ENCODE peak calls at places on chromosomes 2 and 18, in seven cellular contexts. One of them, this sample, is unnamed.

GRCh38 chr18:44899832-44900231 is 219.1 kb downstream of the SETBP1 start:
- DNase-seq in PC-9: no peak
- DNase-seq in HCT116: no peak
- DNase-seq in OCI-LY7: no peak
- DNase-seq in GM23248: no peak
- DNase-seq in Karpas-422: peak; percentile 58
- DNase-seq in SK-N-SH: no peak
- DNase-seq in this sample: no peak

GRCh38 chr18:59008302-59008974 is 131.2 kb upstream of the SEC11C start:
- DNase-seq in GM23248: peak; percentile 78
- DNase-seq in SK-N-SH: no peak
- DNase-seq in HCT116: peak; percentile 26
- DNase-seq in Karpas-422: no peak
- DNase-seq in OCI-LY7: no peak
- DNase-seq in PC-9: peak; percentile 45
- DNase-seq in this sample: no peak

GRCh38 chr18:46725310-46725709 is 31.5 kb downstream of the ST8SIA5 start:
- DNase-seq in OCI-LY7: no peak
- DNase-seq in SK-N-SH: no peak
- DNase-seq in HCT116: no peak
- DNase-seq in Karpas-422: no peak
- DNase-seq in GM23248: no peak
- DNase-seq in PC-9: no peak
- DNase-seq in this sample: no peak

GRCh38 chr2:11829947-11830707 is 83.7 kb downstream of the LPIN1 start:
- DNase-seq in OCI-LY7: peak; percentile 83
- DNase-seq in HCT116: peak; percentile 90
- DNase-seq in Karpas-422: peak; percentile 91
- DNase-seq in PC-9: peak; percentile 85
- DNase-seq in GM23248: peak; percentile 97
- DNase-seq in SK-N-SH: peak; percentile 85
- DNase-seq in this sample: peak; percentile 85

GRCh38 chr2:39506215-39506614 is 69.1 kb upstream of the MAP4K3 start:
- DNase-seq in Karpas-422: no peak
- DNase-seq in SK-N-SH: no peak
- DNase-seq in HCT116: no peak
- DNase-seq in PC-9: no peak
- DNase-seq in OCI-LY7: no peak
- DNase-seq in GM23248: peak; percentile 35
- DNase-seq in this sample: no peak

GRCh38 chr2:54008439-54008838 is 37.6 kb upstream of the PSME4 start:
- DNase-seq in HCT116: no peak
- DNase-seq in PC-9: no peak
- DNase-seq in Karpas-422: no peak
- DNase-seq in OCI-LY7: no peak
- DNase-seq in GM23248: no peak
- DNase-seq in SK-N-SH: no peak
- DNase-seq in this sample: no peak

GRCh38 chr2:16275131-16275530 is 334.8 kb downstream of the MYCN start:
- DNase-seq in Karpas-422: peak; percentile 19
- DNase-seq in GM23248: no peak
- DNase-seq in HCT116: no peak
- DNase-seq in OCI-LY7: no peak
- DNase-seq in PC-9: no peak
- DNase-seq in SK-N-SH: no peak
- DNase-seq in this sample: no peak

GRCh38 chr2:230418341-230419016 is 2.5 kb downstream of the SP100 start:
- DNase-seq in OCI-LY7: no peak
- DNase-seq in Karpas-422: no peak
- DNase-seq in HCT116: no peak
- DNase-seq in PC-9: peak; percentile 40
- DNase-seq in GM23248: peak; percentile 86
- DNase-seq in SK-N-SH: no peak
- DNase-seq in this sample: no peak

GRCh38 chr2:147844691-147845607 is at the start of gene ACVR2A:
- DNase-seq in OCI-LY7: peak; percentile 64
- DNase-seq in Karpas-422: peak; percentile 76
- DNase-seq in GM23248: peak; percentile 79
- DNase-seq in PC-9: peak; percentile 21
- DNase-seq in HCT116: no peak
- DNase-seq in SK-N-SH: peak; percentile 57
- DNase-seq in this sample: peak; percentile 73

GRCh38 chr2:11679016-11679415 is 9.0 kb upstream of the NTSR2 start:
- DNase-seq in PC-9: no peak
- DNase-seq in SK-N-SH: no peak
- DNase-seq in Karpas-422: no peak
- DNase-seq in OCI-LY7: no peak
- DNase-seq in HCT116: no peak
- DNase-seq in GM23248: no peak
- DNase-seq in this sample: peak; percentile 30

GRCh38 chr2:178114462-178114861 is 2.2 kb downstream of the RBM45 start:
- DNase-seq in OCI-LY7: no peak
- DNase-seq in Karpas-422: no peak
- DNase-seq in GM23248: no peak
- DNase-seq in PC-9: no peak
- DNase-seq in SK-N-SH: no peak
- DNase-seq in HCT116: no peak
- DNase-seq in this sample: peak; percentile 67

GRCh38 chr2:85735691-85736090 is 18.1 kb upstream of the ATOH8 start:
- DNase-seq in GM23248: no peak
- DNase-seq in OCI-LY7: no peak
- DNase-seq in HCT116: no peak
- DNase-seq in Karpas-422: no peak
- DNase-seq in PC-9: no peak
- DNase-seq in SK-N-SH: no peak
- DNase-seq in this sample: no peak

GRCh38 chr2:224801360-224801759 is 85.2 kb upstream of the CCDC195 start:
- DNase-seq in SK-N-SH: no peak
- DNase-seq in PC-9: no peak
- DNase-seq in HCT116: no peak
- DNase-seq in OCI-LY7: no peak
- DNase-seq in GM23248: no peak
- DNase-seq in Karpas-422: no peak
- DNase-seq in this sample: no peak

GRCh38 chr2:178193496-178193822 is 853 bp upstream of the OSBPL6 start:
- DNase-seq in OCI-LY7: no peak
- DNase-seq in HCT116: no peak
- DNase-seq in Karpas-422: no peak
- DNase-seq in PC-9: no peak
- DNase-seq in GM23248: no peak
- DNase-seq in SK-N-SH: no peak
- DNase-seq in this sample: no peak

GRCh38 chr18:9684901-9685738 is 23.0 kb upstream of the RAB31 start:
- DNase-seq in HCT116: no peak
- DNase-seq in PC-9: no peak
- DNase-seq in SK-N-SH: no peak
- DNase-seq in GM23248: peak; percentile 84
- DNase-seq in OCI-LY7: no peak
- DNase-seq in Karpas-422: no peak
- DNase-seq in this sample: no peak

GRCh38 chr2:7986431-7986830 is 695.4 kb upstream of the ID2 start:
- DNase-seq in Karpas-422: no peak
- DNase-seq in OCI-LY7: no peak
- DNase-seq in PC-9: no peak
- DNase-seq in GM23248: no peak
- DNase-seq in SK-N-SH: no peak
- DNase-seq in HCT116: no peak
- DNase-seq in this sample: no peak

GRCh38 chr2:7992612-7993596 is 689.0 kb upstream of the ID2 start:
- DNase-seq in GM23248: peak; percentile 54
- DNase-seq in OCI-LY7: no peak
- DNase-seq in Karpas-422: no peak
- DNase-seq in PC-9: no peak
- DNase-seq in SK-N-SH: peak; percentile 68
- DNase-seq in HCT116: no peak
- DNase-seq in this sample: no peak

GRCh38 chr2:7988440-7988839 is 693.4 kb upstream of the ID2 start:
- DNase-seq in SK-N-SH: no peak
- DNase-seq in GM23248: no peak
- DNase-seq in OCI-LY7: no peak
- DNase-seq in Karpas-422: no peak
- DNase-seq in PC-9: no peak
- DNase-seq in HCT116: no peak
- DNase-seq in this sample: no peak

GRCh38 chr2:7987992-7988391 is 693.9 kb upstream of the ID2 start:
- DNase-seq in OCI-LY7: no peak
- DNase-seq in Karpas-422: no peak
- DNase-seq in SK-N-SH: no peak
- DNase-seq in PC-9: no peak
- DNase-seq in GM23248: no peak
- DNase-seq in HCT116: no peak
- DNase-seq in this sample: no peak

GRCh38 chr2:7989823-7990222 is 692.0 kb upstream of the ID2 start:
- DNase-seq in Karpas-422: no peak
- DNase-seq in GM23248: no peak
- DNase-seq in OCI-LY7: no peak
- DNase-seq in PC-9: no peak
- DNase-seq in SK-N-SH: no peak
- DNase-seq in HCT116: no peak
- DNase-seq in this sample: no peak
- H3K9me2 ChIP-seq in Karpas-422: no peaks in the 10 kb centered on the region
- H3K9me2 ChIP-seq in GM23248: no peaks in the 10 kb centered on the region
- H3K9me2 ChIP-seq in OCI-LY7: no peaks in the 10 kb centered on the region
- H3K9me2 ChIP-seq in PC-9: no peaks in the 10 kb centered on the region
- H3K9me2 ChIP-seq in SK-N-SH: no peaks in the 10 kb centered on the region
- H3K9me2 ChIP-seq in HCT116: no peaks in the 10 kb centered on the region
- H3K9me2 ChIP-seq in this sample: no peaks in the 10 kb centered on the region

GRCh38 chr2:241539616-241540374 is 18.8 kb upstream of the BOK start:
- DNase-seq in GM23248: no peak
- DNase-seq in Karpas-422: no peak
- DNase-seq in PC-9: no peak
- DNase-seq in OCI-LY7: no peak
- DNase-seq in SK-N-SH: no peak
- DNase-seq in HCT116: no peak
- DNase-seq in this sample: no peak

GRCh38 chr2:241540766-241541561 is 17.6 kb upstream of the BOK start:
- DNase-seq in SK-N-SH: peak; percentile 90
- DNase-seq in GM23248: peak; percentile 64
- DNase-seq in Karpas-422: peak; percentile 44
- DNase-seq in OCI-LY7: peak; percentile 34
- DNase-seq in HCT116: peak; percentile 70
- DNase-seq in PC-9: peak; percentile 85
- DNase-seq in this sample: no peak

GRCh38 chr2:241540391-241540765 is 18.2 kb upstream of the BOK start:
- DNase-seq in GM23248: no peak
- DNase-seq in Karpas-422: no peak
- DNase-seq in HCT116: no peak
- DNase-seq in OCI-LY7: no peak
- DNase-seq in SK-N-SH: no peak
- DNase-seq in PC-9: peak; percentile 50
- DNase-seq in this sample: no peak

GRCh38 chr2:241541564-241542277 is 16.8 kb upstream of the BOK start:
- DNase-seq in GM23248: no peak
- DNase-seq in HCT116: no peak
- DNase-seq in SK-N-SH: peak; percentile 71
- DNase-seq in OCI-LY7: no peak
- DNase-seq in PC-9: no peak
- DNase-seq in Karpas-422: no peak
- DNase-seq in this sample: no peak

DNA sequence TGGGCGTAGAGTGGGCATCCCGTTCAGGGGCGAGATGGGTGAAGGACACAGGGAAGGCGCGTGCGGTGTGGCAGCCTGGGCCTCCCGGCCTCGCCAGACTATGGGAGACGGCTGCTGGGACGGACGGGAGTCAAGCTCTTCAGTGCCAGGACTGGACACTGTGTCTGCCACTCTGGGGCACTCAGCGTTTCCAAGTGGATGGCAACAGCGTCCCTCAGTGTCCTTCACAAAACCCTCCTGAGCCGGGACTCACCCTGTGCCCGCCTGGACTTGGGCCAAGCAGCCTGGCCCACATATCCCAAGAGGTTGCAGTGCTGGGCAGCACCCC is 16.3 kb upstream of the BOK start:
- DNase-seq in PC-9: no peak
- DNase-seq in OCI-LY7: no peak
- DNase-seq in HCT116: no peak
- DNase-seq in Karpas-422: no peak
- DNase-seq in GM23248: no peak
- DNase-seq in SK-N-SH: peak; percentile 65
- DNase-seq in this sample: no peak
- H3K4me1 ChIP-seq in PC-9: no peaks in the 10 kb centered on the region
- H3K4me1 ChIP-seq in OCI-LY7: no peaks in the 10 kb centered on the region
- H3K4me1 ChIP-seq in HCT116: peaks cover 27% of the 10 kb centered on the region
- H3K4me1 ChIP-seq in Karpas-422: no peaks in the 10 kb centered on the region
- H3K4me1 ChIP-seq in GM23248: peaks cover 7% of the 10 kb centered on the region
- H3K4me1 ChIP-seq in SK-N-SH: peaks cover 11% of the 10 kb centered on the region
- H3K4me1 ChIP-seq in this sample: no peaks in the 10 kb centered on the region

DNA sequence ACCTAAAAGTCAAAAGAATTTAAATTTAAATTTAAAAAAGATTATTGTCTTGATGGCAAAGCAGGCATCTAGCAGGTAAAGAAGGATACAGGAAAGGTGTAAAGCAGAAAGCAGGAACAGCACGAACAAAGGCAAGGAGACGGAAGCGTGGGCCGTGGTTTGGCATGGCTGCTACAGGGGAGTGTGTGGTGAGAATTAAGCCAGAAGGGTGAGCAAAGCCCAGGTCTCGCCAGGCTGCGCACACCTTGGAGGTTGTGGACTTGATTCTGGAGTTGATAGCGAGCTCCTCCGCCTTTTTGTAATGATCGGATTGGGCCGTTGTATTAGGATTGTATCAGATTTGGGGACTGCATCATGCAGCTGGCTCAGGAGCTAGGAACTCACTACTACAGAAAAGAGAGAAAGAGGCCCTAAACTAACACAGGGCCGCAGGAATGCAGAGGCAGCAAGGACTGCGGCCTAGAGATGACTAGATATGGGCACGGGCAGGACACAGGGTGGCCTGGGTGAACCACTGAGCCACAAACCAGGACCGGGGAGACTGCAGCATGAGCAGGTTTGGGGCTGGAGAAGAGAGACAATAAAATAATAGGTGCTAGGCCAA is 71.4 kb upstream of the TMEM247 start:
- DNase-seq in GM23248: no peak
- DNase-seq in Karpas-422: no peak
- DNase-seq in SK-N-SH: no peak
- DNase-seq in HCT116: no peak
- DNase-seq in PC-9: no peak
- DNase-seq in OCI-LY7: no peak
- DNase-seq in this sample: no peak
- H2AFZ ChIP-seq in GM23248: no peak overlapping the region
- H2AFZ ChIP-seq in Karpas-422: no peak overlapping the region
- H2AFZ ChIP-seq in SK-N-SH: no peak overlapping the region
- H2AFZ ChIP-seq in HCT116: no peak overlapping the region
- H2AFZ ChIP-seq in PC-9: no peak overlapping the region
- H2AFZ ChIP-seq in OCI-LY7: no peak overlapping the region
- H2AFZ ChIP-seq in this sample: no peak overlapping the region

DNA sequence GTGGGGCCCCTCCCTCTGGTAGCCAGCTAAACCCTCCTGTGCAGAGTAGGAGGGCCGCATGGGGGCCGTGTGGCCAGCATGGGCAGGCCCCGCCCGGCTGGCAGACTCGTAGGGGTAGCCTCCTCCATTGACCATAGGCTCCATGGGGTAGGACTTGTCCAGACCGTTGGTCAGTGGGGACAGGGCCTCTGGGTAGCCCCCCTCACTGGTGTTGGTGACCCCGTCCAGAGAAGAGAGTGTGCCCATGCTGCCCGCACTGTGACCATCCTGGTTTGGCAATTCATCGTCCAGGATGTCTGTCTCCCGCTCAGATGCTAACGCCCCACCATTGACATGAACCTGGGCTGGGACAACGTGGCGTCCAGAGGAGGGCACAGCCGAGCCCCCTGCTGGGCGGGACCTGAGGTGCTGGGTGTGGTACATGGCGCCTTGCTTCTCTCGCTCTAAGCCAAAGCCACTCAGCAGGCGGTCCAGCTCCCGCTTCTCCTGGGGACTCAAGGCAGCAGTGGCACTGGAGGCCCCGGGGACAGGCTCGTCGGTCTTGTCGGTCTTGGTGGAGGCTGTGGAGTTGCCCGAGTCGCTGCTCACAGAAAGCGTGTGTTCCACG is 154.3 kb downstream of the TNS1 start:
- DNase-seq in GM23248: no peak
- DNase-seq in PC-9: no peak
- DNase-seq in HCT116: no peak
- DNase-seq in SK-N-SH: no peak
- DNase-seq in OCI-LY7: no peak
- DNase-seq in Karpas-422: no peak
- DNase-seq in this sample: no peak
- H3K9me2 ChIP-seq in GM23248: no peaks in the 10 kb centered on the region
- H3K9me2 ChIP-seq in PC-9: no peaks in the 10 kb centered on the region
- H3K9me2 ChIP-seq in HCT116: no peaks in the 10 kb centered on the region
- H3K9me2 ChIP-seq in SK-N-SH: no peaks in the 10 kb centered on the region
- H3K9me2 ChIP-seq in OCI-LY7: no peaks in the 10 kb centered on the region
- H3K9me2 ChIP-seq in Karpas-422: no peaks in the 10 kb centered on the region
- H3K9me2 ChIP-seq in this sample: no peaks in the 10 kb centered on the region